ENCODE peak calls at places on chromosomes 11 and 22, in nine cellular contexts. F, U, R, T, J, L, W, O and B are unnamed samples.

GRCh38 chr11:114135737-114136151 is 76.2 kb downstream of the ZBTB16 start:
- DNase-seq in F (no peak), U (no peak), R (no peak), T (peak), J (no peak), L (no peak), W (no peak), O (no peak), B (no peak)

GRCh38 chr22:46367707-46368191 is 32.2 kb downstream of the TRMU start:
- DNase-seq in F (peak), U (peak), R (peak), T (peak), J (peak), L (peak), W (peak), O (no peak), B (peak)

GRCh38 chr22:45058622-45058912 is 48.8 kb upstream of the PHF21B start:
- DNase-seq in F (no peak), U (no peak), R (no peak), T (no peak), J (no peak), L (no peak), W (no peak), O (no peak), B (no peak)

GRCh38 chr22:40560551-40560950 is 76.0 kb downstream of the MRTFA start:
- DNase-seq in F (no peak), U (no peak), R (no peak), T (peak), J (no peak), L (peak), W (no peak), O (no peak), B (no peak)

GRCh38 chr11:71114124-71114851 is 138.1 kb downstream of the SHANK2 start:
- DNase-seq in F (no peak), U (no peak), R (no peak), T (no peak), J (no peak), L (no peak), W (no peak), O (peak), B (no peak)

GRCh38 chr11:85822814-85823213 is 11.9 kb upstream of the SYTL2 start:
- DNase-seq in F (no peak), U (no peak), R (no peak), T (peak), J (no peak), L (peak), W (no peak), O (no peak), B (no peak)

GRCh38 chr22:45895436-45896152 is 81.4 kb downstream of the WNT7B start:
- DNase-seq in F (no peak), U (peak), R (no peak), T (no peak), J (no peak), L (no peak), W (no peak), O (no peak), B (no peak)

GRCh38 chr11:2811206-2812091 is 74.1 kb downstream of the CDKN1C start:
- DNase-seq in F (no peak), U (peak), R (no peak), T (no peak), J (peak), L (no peak), W (no peak), O (no peak), B (no peak)

GRCh38 chr22:48943567-48944432 is 883.9 kb downstream of the BRD1 start:
- DNase-seq in F (peak), U (peak), R (no peak), T (no peak), J (peak), L (no peak), W (no peak), O (peak), B (peak)

GRCh38 chr11:113935858-113936257 is 31.3 kb downstream of the HTR3B start:
- DNase-seq in F (no peak), U (no peak), R (no peak), T (no peak), J (no peak), L (no peak), W (no peak), O (no peak), B (no peak)

GRCh38 chr11:64245797-64246623 is 733 bp downstream of the PPP1R14B start:
- DNase-seq in F (peak), U (peak), R (peak), T (peak), J (no peak), L (peak), W (peak), O (peak), B (no peak)

GRCh38 chr11:76745561-76746207 is 37.5 kb upstream of the TSKU start:
- DNase-seq in F (peak), U (no peak), R (no peak), T (no peak), J (no peak), L (no peak), W (peak), O (no peak), B (no peak)

GRCh38 chr11:105469931-105470330 is 139.9 kb upstream of the GRIA4 start:
- DNase-seq in F (no peak), U (no peak), R (no peak), T (no peak), J (no peak), L (no peak), W (no peak), O (no peak), B (no peak)

GRCh38 chr11:57515332-57516060 is at the start of gene SLC43A1:
- DNase-seq in F (peak), U (peak), R (peak), T (peak), J (peak), L (peak), W (no peak), O (no peak), B (peak)

GRCh38 chr11:74754507-74755255 is 6.0 kb downstream of the RNF169 start:
- DNase-seq in F (peak), U (no peak), R (peak), T (peak), J (no peak), L (peak), W (peak), O (no peak), B (no peak)

GRCh38 chr11:109320595-109320994 is 101.4 kb upstream of the C11orf87 start:
- DNase-seq in F (peak), U (no peak), R (peak), T (peak), J (no peak), L (peak), W (peak), O (no peak), B (no peak)

GRCh38 chr11:117420598-117420997 is 92.9 kb downstream of the CEP164 start:
- DNase-seq in F (no peak), U (peak), R (no peak), T (no peak), J (no peak), L (no peak), W (no peak), O (no peak), B (no peak)

GRCh38 chr11:132620423-132620822 is 911.9 kb downstream of the OPCML start:
- DNase-seq in F (no peak), U (no peak), R (no peak), T (no peak), J (no peak), L (no peak), W (no peak), O (no peak), B (no peak)

GRCh38 chr11:10866893-10867331 is 9.1 kb upstream of the ZBED5 start:
- DNase-seq in F (peak), U (no peak), R (no peak), T (peak), J (no peak), L (peak), W (peak), O (no peak), B (no peak)

GRCh38 chr22:48449466-48450187 is 1378.0 kb downstream of the BRD1 start:
- DNase-seq in F (no peak), U (peak), R (no peak), T (no peak), J (no peak), L (no peak), W (no peak), O (no peak), B (no peak)

GRCh38 chr11:73578786-73579185 is 19.1 kb downstream of the FAM168A start:
- DNase-seq in F (no peak), U (no peak), R (no peak), T (no peak), J (no peak), L (no peak), W (no peak), O (no peak), B (no peak)

GRCh38 chr22:40345801-40346177 is 511 bp upstream of the ADSL start:
- DNase-seq in F (peak), U (peak), R (peak), T (peak), J (peak), L (peak), W (peak), O (no peak), B (no peak)

GRCh38 chr11:90148900-90149299 is 14.4 kb downstream of the NAALAD2 start:
- DNase-seq in F (no peak), U (no peak), R (no peak), T (no peak), J (no peak), L (no peak), W (no peak), O (no peak), B (no peak)

GRCh38 chr11:130206141-130206540 is 46.6 kb downstream of the ST14 start:
- DNase-seq in F (no peak), U (peak), R (no peak), T (no peak), J (peak), L (no peak), W (no peak), O (no peak), B (no peak)

GRCh38 chr22:17098379-17098819 is 13.6 kb downstream of the IL17RA start:
- DNase-seq in F (no peak), U (no peak), R (no peak), T (peak), J (no peak), L (no peak), W (no peak), O (no peak), B (no peak)

DNA sequence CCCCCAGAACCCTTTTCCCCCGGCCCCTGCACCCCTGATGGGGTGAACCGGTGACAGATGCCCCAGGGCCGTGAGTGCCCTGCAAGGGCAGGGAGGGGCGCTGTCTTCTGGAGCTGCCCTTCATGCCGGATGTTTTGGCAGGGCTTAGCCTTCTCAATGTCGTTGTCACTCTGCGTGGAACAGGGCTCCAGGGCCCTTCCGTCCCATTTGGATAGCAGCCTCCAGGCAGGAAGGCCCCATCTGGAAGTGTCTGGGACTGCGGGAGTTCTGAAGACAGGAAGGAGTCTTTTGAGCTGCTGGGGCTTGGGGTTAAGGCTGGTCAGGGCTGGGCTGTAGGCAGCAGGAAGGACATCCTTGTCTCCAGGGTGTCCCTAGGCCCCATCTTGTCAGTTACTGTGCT is 4.6 kb downstream of the FRMD8 start:
- DNase-seq in F (no peak), U (no peak), R (no peak), T (peak), J (peak), L (peak), W (no peak), O (no peak), B (peak)
- TF ChIP-seq CTCF in F (no peak), U (no peak), R (no peak), T (no peak), J (no peak), L (no peak), W (no peak), O (no peak), B (no peak)

DNA sequence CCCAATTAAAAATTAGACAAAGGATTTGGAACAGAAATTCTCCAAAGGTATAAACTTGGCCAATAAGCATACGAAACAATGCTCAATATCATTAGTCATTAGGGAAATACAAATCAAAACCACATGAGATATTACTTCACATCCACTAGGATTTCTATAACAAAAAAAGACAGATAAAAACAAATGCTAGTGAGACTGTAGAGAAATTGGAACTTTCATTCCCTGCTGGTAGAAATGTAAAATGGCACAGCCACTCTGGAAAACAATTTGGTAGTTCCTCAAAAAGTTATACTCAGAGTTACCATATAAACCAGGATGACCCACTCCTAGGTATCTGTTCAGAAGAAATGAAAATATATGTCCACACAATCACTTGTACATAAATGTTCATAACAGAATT is 71.6 kb downstream of the RPL27A start:
- DNase-seq in F (no peak), U (no peak), R (no peak), T (peak), J (no peak), L (peak), W (no peak), O (no peak), B (no peak)
- TF ChIP-seq CTCF in F (no peak), U (no peak), R (no peak), T (peak), J (no peak), L (peak), W (peak), O (peak), B (peak)

DNA sequence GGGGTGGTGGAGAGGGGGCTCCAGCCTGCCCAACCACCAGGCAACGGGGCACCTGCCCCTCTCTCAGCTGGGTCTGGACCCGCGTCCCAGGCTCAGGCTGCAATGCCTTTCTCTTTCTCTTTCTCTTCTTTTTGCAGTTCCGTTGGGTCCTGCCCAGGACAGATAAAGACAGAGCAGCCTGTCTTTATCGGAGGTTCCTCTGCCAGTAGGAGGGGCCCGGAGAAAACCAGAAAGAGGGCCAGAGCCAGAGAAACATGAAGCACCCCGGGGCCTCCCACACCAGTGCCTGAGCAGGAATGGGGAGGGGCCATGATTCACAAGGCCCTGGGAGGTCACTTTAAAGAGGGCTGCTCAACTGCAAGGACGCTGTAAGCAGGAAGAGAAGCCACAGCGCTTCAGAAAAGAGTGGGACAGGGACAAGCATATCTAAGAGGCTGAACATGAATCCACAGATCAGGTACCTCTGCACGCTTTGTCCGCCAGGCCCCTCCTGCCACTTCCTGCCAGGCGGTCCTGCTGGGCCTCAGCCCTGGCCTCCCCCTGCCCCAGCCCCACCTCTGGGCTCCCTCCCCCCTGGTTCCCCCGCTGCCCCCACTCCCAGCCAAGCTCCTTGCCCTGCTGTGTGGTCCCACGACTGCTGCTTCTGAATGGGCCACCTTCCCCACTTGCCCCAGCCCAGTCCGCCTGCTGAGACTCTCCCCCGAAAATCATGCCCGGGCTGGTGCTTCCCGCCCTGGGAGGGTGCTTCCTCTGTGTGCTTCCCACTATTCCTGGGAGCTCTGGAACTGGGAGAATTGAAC is at the start of gene APOBEC3C:
- DNase-seq in F (peak), U (no peak), R (peak), T (peak), J (peak), L (peak), W (peak), O (peak), B (peak)
- TF ChIP-seq CTCF in F (no peak), U (no peak), R (no peak), T (peak), J (no peak), L (no peak), W (peak), O (no peak), B (no peak)

GRCh38 chr11:976431-977160 is 50.9 kb downstream of the AP2A2 start:
- DNase-seq in F (no peak), U (no peak), R (no peak), T (peak), J (no peak), L (peak), W (no peak), O (no peak), B (no peak)

GRCh38 chr11:978781-979180 is 53.1 kb downstream of the AP2A2 start:
- DNase-seq in F (no peak), U (no peak), R (no peak), T (no peak), J (no peak), L (no peak), W (no peak), O (no peak), B (no peak)

GRCh38 chr11:978073-978720 is 52.5 kb downstream of the AP2A2 start:
- DNase-seq in F (no peak), U (no peak), R (no peak), T (no peak), J (no peak), L (no peak), W (no peak), O (no peak), B (no peak)

GRCh38 chr11:973237-973636 is 47.6 kb downstream of the AP2A2 start:
- DNase-seq in F (no peak), U (no peak), R (no peak), T (no peak), J (no peak), L (no peak), W (no peak), O (no peak), B (no peak)

GRCh38 chr11:975824-976223 is 50.2 kb downstream of the AP2A2 start:
- DNase-seq in F (no peak), U (no peak), R (no peak), T (peak), J (peak), L (peak), W (no peak), O (no peak), B (peak)
- TF ChIP-seq CTCF in F (peak), U (no peak), R (no peak), T (peak), J (no peak), L (peak), W (peak), O (no peak), B (no peak)

DNA sequence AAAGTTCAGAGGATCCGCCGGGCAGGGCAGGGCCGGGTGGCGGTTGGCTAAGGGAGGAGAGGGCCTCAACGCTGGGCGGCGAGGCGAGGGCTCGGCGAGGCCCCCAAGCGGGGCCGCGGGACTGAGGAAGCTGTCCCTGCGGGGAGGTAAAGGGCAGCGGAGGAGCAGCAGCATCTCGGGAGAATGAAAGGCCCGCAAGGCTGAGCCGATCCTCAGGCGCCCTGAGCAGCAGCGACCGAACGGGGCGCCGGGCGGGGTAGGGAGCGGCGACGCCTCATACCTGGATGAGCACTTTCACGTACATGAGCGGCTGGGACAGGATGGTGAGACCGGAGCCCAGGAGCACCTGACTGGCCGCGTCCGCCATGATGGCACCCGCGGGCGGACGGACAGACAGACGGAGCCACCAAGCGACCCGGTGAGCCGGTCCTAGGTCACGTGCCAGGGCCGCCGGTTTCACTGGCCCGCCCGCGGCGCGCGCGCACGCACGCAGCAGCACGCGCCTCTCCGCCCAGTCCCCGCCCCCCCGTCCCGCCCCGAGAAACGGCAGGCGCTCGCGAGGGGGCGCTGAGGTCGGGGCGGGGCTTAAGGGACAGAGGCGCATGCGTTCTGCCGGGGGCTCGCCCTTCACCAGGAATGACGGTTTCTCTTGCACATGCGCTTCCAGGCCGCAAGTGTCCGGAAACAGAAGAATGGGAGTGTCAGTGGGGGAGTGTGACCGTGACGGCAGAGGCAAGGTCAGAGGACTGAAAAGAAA is at the start of gene MTCH2:
- DNase-seq in F (peak), U (peak), R (peak), T (peak), J (peak), L (peak), W (peak), O (peak), B (peak)
- TF ChIP-seq CTCF in F (peak), U (peak), R (peak), T (peak), J (no peak), L (no peak), W (peak), O (no peak), B (no peak)

DNA sequence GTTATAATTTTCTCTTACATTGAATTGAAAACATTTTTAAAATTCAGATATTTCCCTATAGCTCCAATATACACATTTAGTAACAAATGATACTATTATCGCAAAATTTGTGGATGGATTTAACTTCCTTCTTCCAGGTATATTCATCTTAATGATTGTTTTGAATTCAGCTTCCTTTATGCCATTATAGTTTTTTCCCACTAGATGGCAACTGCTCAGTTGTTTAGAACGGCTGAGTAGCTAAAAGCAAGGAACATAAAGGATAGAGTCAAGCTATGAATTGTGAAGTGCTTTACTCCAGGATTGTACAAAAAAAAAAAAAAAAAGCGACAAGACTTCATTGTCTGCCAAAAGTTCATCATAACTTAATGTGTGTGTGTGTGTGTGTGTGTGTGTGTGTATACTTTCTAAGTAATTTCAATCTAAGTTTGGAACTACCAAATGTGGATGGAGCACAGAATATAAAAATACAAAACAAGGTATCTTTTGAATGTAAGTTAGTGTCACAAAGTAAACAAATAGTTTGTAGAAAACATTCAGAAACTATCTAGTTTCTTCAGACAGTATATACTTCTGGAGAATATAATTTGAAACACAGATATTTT is 846.4 kb downstream of the DLG2 start:
- DNase-seq in F (peak), U (no peak), R (peak), T (peak), J (no peak), L (peak), W (peak), O (no peak), B (no peak)
- TF ChIP-seq CTCF in F (peak), U (no peak), R (peak), T (peak), J (no peak), L (peak), W (peak), O (no peak), B (peak)